ENCODE peak calls at places on chromosomes 3 and 15, in five cellular contexts. One of them, this sample, is unnamed.

GRCh38 chr3:101902041-101902440 is 52.7 kb downstream of the NFKBIZ start:
- DNase-seq in suprapubic skin: no peak
- DNase-seq in stomach: no peak
- DNase-seq in SK-N-SH: no peak
- DNase-seq in ovary: no peak
- DNase-seq in this sample: no peak

GRCh38 chr3:174132421-174133042 is 726.6 kb upstream of the NAALADL2 start:
- DNase-seq in stomach: no peak
- DNase-seq in suprapubic skin: no peak
- DNase-seq in SK-N-SH: no peak
- DNase-seq in ovary: no peak
- DNase-seq in this sample: no peak

GRCh38 chr3:42539871-42540714 is 37.6 kb downstream of the VIPR1 start:
- DNase-seq in SK-N-SH: peak
- DNase-seq in stomach: peak
- DNase-seq in suprapubic skin: no peak
- DNase-seq in ovary: peak
- DNase-seq in this sample: peak

GRCh38 chr3:24450142-24450932 is 44.3 kb downstream of the THRB start:
- DNase-seq in SK-N-SH: no peak
- DNase-seq in suprapubic skin: no peak
- DNase-seq in ovary: no peak
- DNase-seq in stomach: no peak
- DNase-seq in this sample: no peak

GRCh38 chr3:55313701-55314100 is 173.4 kb downstream of the WNT5A start:
- DNase-seq in suprapubic skin: no peak
- DNase-seq in stomach: no peak
- DNase-seq in ovary: no peak
- DNase-seq in SK-N-SH: no peak
- DNase-seq in this sample: no peak

GRCh38 chr3:66639794-66640356 is 139.1 kb upstream of the LRIG1 start:
- DNase-seq in SK-N-SH: no peak
- DNase-seq in stomach: no peak
- DNase-seq in suprapubic skin: no peak
- DNase-seq in ovary: no peak
- DNase-seq in this sample: no peak

GRCh38 chr3:56347219-56347871 is 120.9 kb downstream of the ERC2 start:
- DNase-seq in SK-N-SH: peak
- DNase-seq in stomach: peak
- DNase-seq in suprapubic skin: no peak
- DNase-seq in ovary: no peak
- DNase-seq in this sample: peak

GRCh38 chr15:82832601-82833209 is 23.3 kb downstream of the WHAMM start:
- DNase-seq in suprapubic skin: no peak
- DNase-seq in SK-N-SH: no peak
- DNase-seq in ovary: no peak
- DNase-seq in stomach: no peak
- DNase-seq in this sample: no peak

GRCh38 chr3:53846134-53846850 is at the start of the genes CHDH and IL17RB:
- DNase-seq in suprapubic skin: no peak
- DNase-seq in SK-N-SH: peak
- DNase-seq in ovary: peak
- DNase-seq in stomach: peak
- DNase-seq in this sample: peak

GRCh38 chr15:51200791-51201190 is 106.1 kb upstream of the TNFAIP8L3 start:
- DNase-seq in suprapubic skin: no peak
- DNase-seq in stomach: no peak
- DNase-seq in SK-N-SH: no peak
- DNase-seq in ovary: no peak
- DNase-seq in this sample: no peak

GRCh38 chr15:66741646-66742045 is 39.6 kb downstream of the SMAD6 start:
- DNase-seq in suprapubic skin: no peak
- DNase-seq in stomach: no peak
- DNase-seq in SK-N-SH: no peak
- DNase-seq in ovary: no peak
- DNase-seq in this sample: no peak

GRCh38 chr3:122508135-122508914 is 6.4 kb downstream of the KPNA1 start:
- DNase-seq in stomach: no peak
- DNase-seq in suprapubic skin: no peak
- DNase-seq in ovary: no peak
- DNase-seq in SK-N-SH: no peak
- DNase-seq in this sample: no peak

GRCh38 chr3:27216955-27217552 is 152.1 kb downstream of the NEK10 start:
- DNase-seq in suprapubic skin: no peak
- DNase-seq in stomach: no peak
- DNase-seq in SK-N-SH: no peak
- DNase-seq in ovary: no peak
- DNase-seq in this sample: no peak

GRCh38 chr15:64774556-64775523 is 549 bp downstream of the RBPMS2 start:
- DNase-seq in ovary: peak
- DNase-seq in suprapubic skin: no peak
- DNase-seq in SK-N-SH: peak
- DNase-seq in stomach: peak
- DNase-seq in this sample: no peak

GRCh38 chr3:99637381-99638111 is 848 bp upstream of the COL8A1 start:
- DNase-seq in stomach: no peak
- DNase-seq in suprapubic skin: no peak
- DNase-seq in ovary: peak
- DNase-seq in SK-N-SH: peak
- DNase-seq in this sample: no peak

GRCh38 chr15:63019539-63020109 is 22.9 kb upstream of the TPM1 start:
- DNase-seq in suprapubic skin: no peak
- DNase-seq in ovary: peak
- DNase-seq in SK-N-SH: no peak
- DNase-seq in stomach: peak
- DNase-seq in this sample: no peak

GRCh38 chr15:70358871-70359647 is 261.3 kb upstream of the TLE3 start:
- DNase-seq in stomach: no peak
- DNase-seq in ovary: no peak
- DNase-seq in SK-N-SH: no peak
- DNase-seq in suprapubic skin: no peak
- DNase-seq in this sample: no peak

GRCh38 chr15:58465866-58466517 is 34.2 kb downstream of the LIPC start:
- DNase-seq in suprapubic skin: no peak
- DNase-seq in stomach: no peak
- DNase-seq in ovary: no peak
- DNase-seq in SK-N-SH: no peak
- DNase-seq in this sample: no peak

GRCh38 chr3:127709320-127710060 is 36.7 kb downstream of the ABTB1 start:
- DNase-seq in ovary: no peak
- DNase-seq in stomach: no peak
- DNase-seq in SK-N-SH: no peak
- DNase-seq in suprapubic skin: peak
- DNase-seq in this sample: peak

GRCh38 chr15:51869074-51869425 is 39.6 kb downstream of the TMOD3 start:
- DNase-seq in ovary: no peak
- DNase-seq in suprapubic skin: no peak
- DNase-seq in SK-N-SH: peak
- DNase-seq in stomach: no peak
- DNase-seq in this sample: peak

GRCh38 chr3:171165499-171165921 is 139.0 kb upstream of the SLC2A2 start:
- DNase-seq in stomach: no peak
- DNase-seq in suprapubic skin: no peak
- DNase-seq in SK-N-SH: no peak
- DNase-seq in ovary: no peak
- DNase-seq in this sample: no peak

GRCh38 chr15:92636950-92637481 is 18.6 kb downstream of the FAM174B start:
- DNase-seq in suprapubic skin: no peak
- DNase-seq in stomach: peak
- DNase-seq in ovary: no peak
- DNase-seq in SK-N-SH: peak
- DNase-seq in this sample: peak

GRCh38 chr15:63522143-63522531 is 17.7 kb downstream of the USP3 start:
- DNase-seq in stomach: no peak
- DNase-seq in ovary: no peak
- DNase-seq in suprapubic skin: no peak
- DNase-seq in SK-N-SH: no peak
- DNase-seq in this sample: no peak

DNA sequence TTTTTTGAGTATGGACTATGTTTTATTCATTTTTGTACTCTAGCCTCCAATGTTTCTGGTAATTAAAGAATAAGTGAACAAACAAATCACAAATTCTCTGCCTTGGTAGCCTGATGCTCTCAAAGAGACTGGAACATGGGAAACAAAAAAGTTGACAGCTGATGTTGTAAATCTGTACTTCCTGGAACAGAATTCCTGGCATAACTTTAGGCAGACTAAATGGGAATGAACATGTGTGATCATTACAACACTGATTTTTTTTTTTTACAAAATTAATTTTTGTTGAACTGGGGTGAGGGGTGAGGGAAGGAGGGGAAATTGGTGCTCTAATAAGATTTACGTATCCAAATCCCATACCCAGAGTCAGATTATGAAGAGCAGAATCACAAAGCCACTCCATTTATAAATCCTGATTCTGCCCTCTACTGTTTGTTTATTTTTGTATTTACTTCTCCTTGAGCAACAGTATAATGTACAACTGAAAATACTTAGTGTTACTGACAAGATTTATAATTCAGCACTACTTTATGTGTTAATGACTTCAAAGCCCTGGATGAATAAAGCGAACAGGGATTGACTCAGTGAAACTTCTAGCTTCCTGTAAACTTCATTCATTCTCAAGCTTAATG is 165.0 kb downstream of the FRMD5 start:
- DNase-seq in suprapubic skin: no peak
- DNase-seq in ovary: no peak
- DNase-seq in SK-N-SH: no peak
- DNase-seq in stomach: no peak
- DNase-seq in this sample: no peak
- H3K27ac ChIP-seq in suprapubic skin: no peak
- H3K27ac ChIP-seq in ovary: no peak
- H3K27ac ChIP-seq in SK-N-SH: no peak
- H3K27ac ChIP-seq in stomach: no peak
- H3K27ac ChIP-seq in this sample: no peak

GRCh38 chr3:18144571-18144970 is 280.6 kb downstream of the SATB1 start:
- DNase-seq in SK-N-SH: no peak
- DNase-seq in stomach: no peak
- DNase-seq in suprapubic skin: no peak
- DNase-seq in ovary: no peak
- DNase-seq in this sample: no peak

GRCh38 chr3:18137958-18138357 is 287.2 kb downstream of the SATB1 start:
- DNase-seq in SK-N-SH: peak
- DNase-seq in ovary: no peak
- DNase-seq in stomach: no peak
- DNase-seq in suprapubic skin: no peak
- DNase-seq in this sample: no peak

GRCh38 chr3:18143258-18143780 is 281.8 kb downstream of the SATB1 start:
- DNase-seq in suprapubic skin: no peak
- DNase-seq in SK-N-SH: peak
- DNase-seq in ovary: no peak
- DNase-seq in stomach: no peak
- DNase-seq in this sample: no peak
- TF ChIP-seq EP300 in suprapubic skin: no peak
- TF ChIP-seq EP300 in SK-N-SH: no peak
- TF ChIP-seq EP300 in ovary: no peak
- TF ChIP-seq EP300 in stomach: no peak
- TF ChIP-seq EP300 in this sample: no peak

GRCh38 chr3:117695871-117696270 is 986.3 kb downstream of the TUSC7 start:
- DNase-seq in stomach: no peak
- DNase-seq in SK-N-SH: no peak
- DNase-seq in suprapubic skin: no peak
- DNase-seq in ovary: no peak
- DNase-seq in this sample: no peak

GRCh38 chr3:117688583-117688982 is 979.0 kb downstream of the TUSC7 start:
- DNase-seq in ovary: no peak
- DNase-seq in stomach: peak
- DNase-seq in suprapubic skin: no peak
- DNase-seq in SK-N-SH: no peak
- DNase-seq in this sample: no peak

GRCh38 chr3:117695321-117695720 is 985.7 kb downstream of the TUSC7 start:
- DNase-seq in ovary: no peak
- DNase-seq in suprapubic skin: no peak
- DNase-seq in stomach: no peak
- DNase-seq in SK-N-SH: no peak
- DNase-seq in this sample: no peak

GRCh38 chr3:117696871-117697270 is 987.3 kb downstream of the TUSC7 start:
- DNase-seq in SK-N-SH: peak
- DNase-seq in suprapubic skin: no peak
- DNase-seq in stomach: no peak
- DNase-seq in ovary: no peak
- DNase-seq in this sample: no peak

GRCh38 chr3:117692416-117692995 is 982.9 kb downstream of the TUSC7 start:
- DNase-seq in stomach: no peak
- DNase-seq in ovary: no peak
- DNase-seq in suprapubic skin: no peak
- DNase-seq in SK-N-SH: no peak
- DNase-seq in this sample: no peak
- H3K27ac ChIP-seq in stomach: no peak
- H3K27ac ChIP-seq in ovary: no peak
- H3K27ac ChIP-seq in suprapubic skin: no peak
- H3K27ac ChIP-seq in SK-N-SH: no peak
- H3K27ac ChIP-seq in this sample: no peak

DNA sequence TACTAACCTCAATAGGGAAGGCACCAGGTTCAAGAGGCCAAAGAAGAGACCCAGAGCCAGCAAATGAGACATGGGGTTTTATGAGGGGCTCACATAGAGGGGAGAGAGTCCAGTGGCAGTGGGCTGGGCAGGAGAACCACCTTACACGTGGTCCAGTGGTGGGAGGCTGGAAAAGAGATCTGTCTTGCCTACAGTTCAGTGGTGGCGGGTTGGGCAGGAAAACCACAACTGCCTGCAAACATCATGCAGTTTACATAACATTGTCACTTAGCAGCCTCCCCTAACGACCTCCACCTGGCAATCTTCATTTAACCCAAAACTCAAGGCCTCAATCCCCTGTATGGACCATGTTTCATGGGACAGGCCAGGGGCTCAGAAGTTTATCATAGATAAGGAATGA is 29.1 kb downstream of the CRYGS start:
- DNase-seq in SK-N-SH: no peak
- DNase-seq in ovary: no peak
- DNase-seq in stomach: no peak
- DNase-seq in suprapubic skin: no peak
- DNase-seq in this sample: no peak
- TF ChIP-seq EP300 in SK-N-SH: no peak
- TF ChIP-seq EP300 in ovary: no peak
- TF ChIP-seq EP300 in stomach: no peak
- TF ChIP-seq EP300 in suprapubic skin: no peak
- TF ChIP-seq EP300 in this sample: no peak

GRCh38 chr15:85386261-85386660 is 5.9 kb downstream of the AKAP13 start:
- DNase-seq in SK-N-SH: no peak
- DNase-seq in suprapubic skin: no peak
- DNase-seq in ovary: no peak
- DNase-seq in stomach: no peak
- DNase-seq in this sample: no peak
- H3K27ac ChIP-seq in SK-N-SH: no peak
- H3K27ac ChIP-seq in suprapubic skin: no peak
- H3K27ac ChIP-seq in ovary: no peak
- H3K27ac ChIP-seq in stomach: no peak
- H3K27ac ChIP-seq in this sample: no peak

GRCh38 chr3:126259411-126260391 is 79.3 kb upstream of the ALDH1L1 start:
- DNase-seq in stomach: peak
- DNase-seq in ovary: peak
- DNase-seq in suprapubic skin: no peak
- DNase-seq in SK-N-SH: peak
- DNase-seq in this sample: peak
- TF ChIP-seq EP300 in stomach: peak
- TF ChIP-seq EP300 in ovary: no peak
- TF ChIP-seq EP300 in suprapubic skin: no peak
- TF ChIP-seq EP300 in SK-N-SH: no peak
- TF ChIP-seq EP300 in this sample: no peak